ENCODE peak calls at places on chromosomes 5 and 9, in four cellular contexts. One of them, this sample, is unnamed. For H3K36me3, the result is how much of the 10 kb centered on the place peaks cover.

GRCh38 chr5:53087596-53087995 is 22.0 kb downstream of the MOCS2 start:
- DNase-seq in mesendoderm: no peak
- DNase-seq in keratinocyte: no peak
- DNase-seq in heart right ventricle: no peak
- DNase-seq in this sample: no peak

GRCh38 chr9:123457586-123457985 is 101.6 kb downstream of the CRB2 start:
- DNase-seq in mesendoderm: no peak
- DNase-seq in keratinocyte: no peak
- DNase-seq in heart right ventricle: no peak
- DNase-seq in this sample: no peak

GRCh38 chr9:131737426-131737825 is 2.5 kb downstream of the RAPGEF1 start:
- DNase-seq in heart right ventricle: no peak
- DNase-seq in mesendoderm: no peak
- DNase-seq in keratinocyte: no peak
- DNase-seq in this sample: no peak

GRCh38 chr9:125889122-125889523 is 141.9 kb downstream of the PBX3 start:
- DNase-seq in mesendoderm: no peak
- DNase-seq in heart right ventricle: peak
- DNase-seq in keratinocyte: no peak
- DNase-seq in this sample: peak

GRCh38 chr5:43772601-43773031 is 169.6 kb downstream of the NNT start:
- DNase-seq in heart right ventricle: no peak
- DNase-seq in keratinocyte: no peak
- DNase-seq in mesendoderm: peak
- DNase-seq in this sample: no peak

GRCh38 chr9:114946013-114946412 is 15.6 kb upstream of the TNFSF8 start:
- DNase-seq in heart right ventricle: no peak
- DNase-seq in mesendoderm: peak
- DNase-seq in keratinocyte: no peak
- DNase-seq in this sample: no peak

GRCh38 chr9:8555767-8556500 is 756.4 kb upstream of the DMAC1 start:
- DNase-seq in heart right ventricle: no peak
- DNase-seq in keratinocyte: no peak
- DNase-seq in mesendoderm: no peak
- DNase-seq in this sample: no peak

GRCh38 chr5:171861383-171861782 is 75.8 kb downstream of the SMIM23 start:
- DNase-seq in heart right ventricle: no peak
- DNase-seq in mesendoderm: no peak
- DNase-seq in keratinocyte: no peak
- DNase-seq in this sample: no peak

GRCh38 chr9:69674112-69674511 is 1.9 kb upstream of the APBA1 start:
- DNase-seq in heart right ventricle: no peak
- DNase-seq in mesendoderm: peak
- DNase-seq in keratinocyte: no peak
- DNase-seq in this sample: no peak

GRCh38 chr5:171789353-171789752 is 3.7 kb downstream of the SMIM23 start:
- DNase-seq in heart right ventricle: no peak
- DNase-seq in mesendoderm: no peak
- DNase-seq in keratinocyte: no peak
- DNase-seq in this sample: no peak

GRCh38 chr5:180299526-180299925 is 7.6 kb upstream of the MAPK9 start:
- DNase-seq in mesendoderm: no peak
- DNase-seq in heart right ventricle: no peak
- DNase-seq in keratinocyte: no peak
- DNase-seq in this sample: no peak

GRCh38 chr9:133892193-133892920 is 99.8 kb downstream of the VAV2 start:
- DNase-seq in mesendoderm: no peak
- DNase-seq in keratinocyte: no peak
- DNase-seq in heart right ventricle: no peak
- DNase-seq in this sample: no peak

GRCh38 chr9:133894377-133895321 is 97.5 kb downstream of the VAV2 start:
- DNase-seq in mesendoderm: no peak
- DNase-seq in keratinocyte: no peak
- DNase-seq in heart right ventricle: no peak
- DNase-seq in this sample: no peak

GRCh38 chr9:133893191-133893994 is 98.7 kb downstream of the VAV2 start:
- DNase-seq in mesendoderm: no peak
- DNase-seq in heart right ventricle: no peak
- DNase-seq in keratinocyte: no peak
- DNase-seq in this sample: no peak

GRCh38 chr9:133897675-133898074 is 94.4 kb downstream of the VAV2 start:
- DNase-seq in keratinocyte: no peak
- DNase-seq in mesendoderm: no peak
- DNase-seq in heart right ventricle: no peak
- DNase-seq in this sample: no peak

GRCh38 chr9:133895335-133895734 is 96.8 kb downstream of the VAV2 start:
- DNase-seq in mesendoderm: no peak
- DNase-seq in heart right ventricle: no peak
- DNase-seq in keratinocyte: no peak
- DNase-seq in this sample: no peak
- H3K36me3 ChIP-seq in mesendoderm: under half
- H3K36me3 ChIP-seq in heart right ventricle: under half
- H3K36me3 ChIP-seq in keratinocyte: under half
- H3K36me3 ChIP-seq in this sample: under half

GRCh38 chr5:157283434-157283833 is 17.5 kb downstream of the CYFIP2 start:
- DNase-seq in mesendoderm: no peak
- DNase-seq in heart right ventricle: no peak
- DNase-seq in keratinocyte: no peak
- DNase-seq in this sample: no peak
- H3K36me3 ChIP-seq in mesendoderm: under half
- H3K36me3 ChIP-seq in heart right ventricle: under half
- H3K36me3 ChIP-seq in keratinocyte: under half
- H3K36me3 ChIP-seq in this sample: under half

GRCh38 chr9:34114436-34114835 is 12.1 kb downstream of the DCAF12 start:
- DNase-seq in heart right ventricle: no peak
- DNase-seq in keratinocyte: no peak
- DNase-seq in mesendoderm: no peak
- DNase-seq in this sample: no peak
- H3K36me3 ChIP-seq in heart right ventricle: under half
- H3K36me3 ChIP-seq in keratinocyte: under half
- H3K36me3 ChIP-seq in mesendoderm: under half
- H3K36me3 ChIP-seq in this sample: under half

GRCh38 chr9:37947987-37948386 is 44.1 kb upstream of the SLC25A51 start:
- DNase-seq in mesendoderm: no peak
- DNase-seq in keratinocyte: no peak
- DNase-seq in heart right ventricle: no peak
- DNase-seq in this sample: no peak
- H3K36me3 ChIP-seq in mesendoderm: under half
- H3K36me3 ChIP-seq in keratinocyte: under half
- H3K36me3 ChIP-seq in heart right ventricle: under half
- H3K36me3 ChIP-seq in this sample: under half

GRCh38 chr9:32424616-32425015 is 40.2 kb downstream of the ACO1 start:
- DNase-seq in heart right ventricle: no peak
- DNase-seq in mesendoderm: no peak
- DNase-seq in keratinocyte: no peak
- DNase-seq in this sample: no peak

GRCh38 chr9:32422237-32422806 is 37.9 kb downstream of the ACO1 start:
- DNase-seq in keratinocyte: no peak
- DNase-seq in heart right ventricle: no peak
- DNase-seq in mesendoderm: no peak
- DNase-seq in this sample: no peak

GRCh38 chr9:32426278-32426939 is 42.0 kb downstream of the ACO1 start:
- DNase-seq in keratinocyte: no peak
- DNase-seq in heart right ventricle: no peak
- DNase-seq in mesendoderm: no peak
- DNase-seq in this sample: no peak

GRCh38 chr9:32419921-32420320 is 35.5 kb downstream of the ACO1 start:
- DNase-seq in heart right ventricle: no peak
- DNase-seq in mesendoderm: no peak
- DNase-seq in keratinocyte: no peak
- DNase-seq in this sample: no peak

GRCh38 chr9:32423371-32423770 is 38.9 kb downstream of the ACO1 start:
- DNase-seq in mesendoderm: no peak
- DNase-seq in keratinocyte: no peak
- DNase-seq in heart right ventricle: no peak
- DNase-seq in this sample: no peak
- H3K36me3 ChIP-seq in mesendoderm: under half
- H3K36me3 ChIP-seq in keratinocyte: under half
- H3K36me3 ChIP-seq in heart right ventricle: under half
- H3K36me3 ChIP-seq in this sample: under half

GRCh38 chr9:120856700-120857099 is 14.0 kb upstream of the PSMD5 start:
- DNase-seq in mesendoderm: no peak
- DNase-seq in keratinocyte: no peak
- DNase-seq in heart right ventricle: no peak
- DNase-seq in this sample: no peak
- H3K36me3 ChIP-seq in mesendoderm: under half
- H3K36me3 ChIP-seq in keratinocyte: under half
- H3K36me3 ChIP-seq in heart right ventricle: under half
- H3K36me3 ChIP-seq in this sample: under half

GRCh38 chr9:136423432-136424146 is 13.1 kb downstream of the PMPCA start:
- DNase-seq in heart right ventricle: no peak
- DNase-seq in keratinocyte: no peak
- DNase-seq in mesendoderm: no peak
- DNase-seq in this sample: no peak
- H3K36me3 ChIP-seq in heart right ventricle: under half
- H3K36me3 ChIP-seq in keratinocyte: under half
- H3K36me3 ChIP-seq in mesendoderm: under half
- H3K36me3 ChIP-seq in this sample: under half

GRCh38 chr9:71729816-71730526 is 38.3 kb downstream of the CEMIP2 start:
- DNase-seq in heart right ventricle: no peak
- DNase-seq in keratinocyte: no peak
- DNase-seq in mesendoderm: no peak
- DNase-seq in this sample: no peak
- H3K36me3 ChIP-seq in heart right ventricle: under half
- H3K36me3 ChIP-seq in keratinocyte: under half
- H3K36me3 ChIP-seq in mesendoderm: under half
- H3K36me3 ChIP-seq in this sample: under half